ENCODE peak calls at places on chromosomes 1 and 21, in four cellular contexts. One of them, this sample, is unnamed.

GRCh38 chr1:72066431-72066830 is 215.9 kb downstream of the NEGR1 start:
- DNase-seq in occipital lobe: no peak
- DNase-seq in HTR-8/SVneo: no peak
- DNase-seq in prostate gland: no peak
- DNase-seq in this sample: no peak

GRCh38 chr1:20481158-20481617 is 4.8 kb downstream of the CAMK2N1 start:
- DNase-seq in occipital lobe: no peak
- DNase-seq in HTR-8/SVneo: no peak
- DNase-seq in prostate gland: no peak
- DNase-seq in this sample: no peak

GRCh38 chr1:228374711-228375577 is 31.7 kb downstream of the TRIM11 start:
- DNase-seq in occipital lobe: peak
- DNase-seq in HTR-8/SVneo: no peak
- DNase-seq in prostate gland: peak
- DNase-seq in this sample: no peak

GRCh38 chr1:44558883-44559282 is 115.4 kb downstream of the TMEM53 start:
- DNase-seq in occipital lobe: no peak
- DNase-seq in HTR-8/SVneo: no peak
- DNase-seq in prostate gland: no peak
- DNase-seq in this sample: no peak

GRCh38 chr1:170685166-170685565 is 21.2 kb downstream of the PRRX1 start:
- DNase-seq in occipital lobe: no peak
- DNase-seq in HTR-8/SVneo: no peak
- DNase-seq in prostate gland: no peak
- DNase-seq in this sample: no peak

GRCh38 chr1:206744683-206745082 is 25.9 kb upstream of the IL19 start:
- DNase-seq in occipital lobe: no peak
- DNase-seq in HTR-8/SVneo: no peak
- DNase-seq in prostate gland: no peak
- DNase-seq in this sample: no peak

GRCh38 chr21:37269481-37269880 is 2.3 kb upstream of the VPS26C start:
- DNase-seq in occipital lobe: no peak
- DNase-seq in HTR-8/SVneo: no peak
- DNase-seq in prostate gland: no peak
- DNase-seq in this sample: no peak

GRCh38 chr1:55472784-55473183 is 257.6 kb upstream of the USP24 start:
- DNase-seq in occipital lobe: no peak
- DNase-seq in HTR-8/SVneo: no peak
- DNase-seq in prostate gland: no peak
- DNase-seq in this sample: no peak

GRCh38 chr1:147821883-147822282 is 61.5 kb upstream of the GJA5 start:
- DNase-seq in occipital lobe: no peak
- DNase-seq in HTR-8/SVneo: no peak
- DNase-seq in prostate gland: no peak
- DNase-seq in this sample: no peak

GRCh38 chr1:235990376-235990795 is 74.5 kb downstream of the NID1 start:
- DNase-seq in occipital lobe: no peak
- DNase-seq in HTR-8/SVneo: no peak
- DNase-seq in prostate gland: no peak
- DNase-seq in this sample: no peak

GRCh38 chr1:26784023-26784871 is 3.5 kb upstream of the PIGV start:
- DNase-seq in occipital lobe: peak
- DNase-seq in HTR-8/SVneo: no peak
- DNase-seq in prostate gland: peak
- DNase-seq in this sample: no peak

GRCh38 chr1:239418241-239418640 is 31.9 kb downstream of the CHRM3 start:
- DNase-seq in occipital lobe: no peak
- DNase-seq in HTR-8/SVneo: no peak
- DNase-seq in prostate gland: no peak
- DNase-seq in this sample: no peak

GRCh38 chr1:243882276-243882675 is 32.2 kb upstream of the AKT3 start:
- DNase-seq in occipital lobe: no peak
- DNase-seq in HTR-8/SVneo: no peak
- DNase-seq in prostate gland: no peak
- DNase-seq in this sample: no peak

GRCh38 chr1:233480198-233480597 is 133.7 kb upstream of the KCNK1 start:
- DNase-seq in occipital lobe: no peak
- DNase-seq in HTR-8/SVneo: no peak
- DNase-seq in prostate gland: no peak
- DNase-seq in this sample: no peak

GRCh38 chr1:197921235-197922069 is 4.3 kb downstream of the LHX9 start:
- DNase-seq in occipital lobe: no peak
- DNase-seq in HTR-8/SVneo: no peak
- DNase-seq in prostate gland: no peak
- DNase-seq in this sample: no peak

This sample was measured in activated T-helper 1 cell treated with anti-CD3 and anti-CD28 coated beads, Interleukin-12 subunit alpha, Interleukin-12 subunit beta, Interleukin-2, Interleukin-4 antibody, amounts not matched to agents 30 ng/mL and 10 ng/mL and 1 ng/mL, durations not matched to agents 14 hours and 24 hours and 36 hours.